ENCODE peak calls at places on chromosome 16, in nine cellular contexts. M is A549; R is HFF-Myc; X is activated CD4-positive, alpha-beta memory T cell treated with anti-CD3 and anti-CD28 coated beads, Interleukin-2, amount 10 ng/mL, durations not matched to agents 7 days and 5 days; I is fibroblast of mammary gland; N is astrocyte of the spinal cord; G is HT1080; A is NCI-H774; C is NCI-H748 treated with DMSO at 0.1 percent for 48 hours. O is an unnamed sample.

GRCh38 chr16:57694556-57695377 is at the start of gene DRC7:
- DNase-seq in M (peak), R (no peak), X (peak), I (peak), N (peak), G (peak), A (peak), C (peak), O (no peak)

GRCh38 chr16:3171181-3171854 is 16.7 kb upstream of the OR1F1 start:
- DNase-seq in M (no peak), R (no peak), X (peak), I (no peak), N (no peak), G (no peak), A (no peak), C (no peak), O (no peak)

GRCh38 chr16:87543436-87544191 is 50.8 kb upstream of the ZCCHC14 start:
- DNase-seq in M (no peak), R (no peak), X (peak), I (peak), N (no peak), G (no peak), A (no peak), C (no peak), O (no peak)

GRCh38 chr16:83215417-83216001 is 588.7 kb downstream of the CDH13 start:
- DNase-seq in M (peak), R (peak), X (peak), I (peak), N (peak), G (peak), A (no peak), C (no peak), O (no peak)

GRCh38 chr16:88478115-88478514 is 25.0 kb downstream of the ZFPM1 start:
- DNase-seq in M (no peak), R (no peak), X (peak), I (no peak), N (no peak), G (no peak), A (no peak), C (no peak), O (no peak)

GRCh38 chr16:15833551-15833950 is 23.3 kb downstream of the MYH11 start:
- DNase-seq in M (no peak), R (no peak), X (no peak), I (no peak), N (no peak), G (no peak), A (no peak), C (no peak), O (no peak)

GRCh38 chr16:70694088-70694487 is 8.2 kb upstream of the MTSS2 start:
- DNase-seq in M (peak), R (peak), X (no peak), I (peak), N (peak), G (peak), A (no peak), C (no peak), O (no peak)

GRCh38 chr16:12613992-12614661 is 189.6 kb downstream of the CPPED1 start:
- DNase-seq in M (no peak), R (no peak), X (no peak), I (no peak), N (no peak), G (no peak), A (no peak), C (no peak), O (no peak)

GRCh38 chr16:57277586-57277985 is 6.9 kb downstream of the PLLP start:
- DNase-seq in M (peak), R (peak), X (peak), I (peak), N (peak), G (peak), A (no peak), C (no peak), O (no peak)

GRCh38 chr16:84484579-84485254 is 19.7 kb downstream of the MEAK7 start:
- DNase-seq in M (peak), R (no peak), X (no peak), I (peak), N (peak), G (no peak), A (no peak), C (no peak), O (peak)

O was measured in LNCaP clone FGC.